ENCODE peak calls at places on chromosomes 16 and 17, in seven cellular contexts. One of them, this sample, is unnamed.

GRCh38 chr16:69929480-69929879 is 21.7 kb upstream of the CLEC18A start:
- DNase-seq in dorsolateral prefrontal cortex: no peak
- DNase-seq in heart left ventricle: no peak
- DNase-seq in IMR-90: no peak
- DNase-seq in AG10803: no peak
- DNase-seq in cardiac fibroblast: no peak
- DNase-seq in lower leg skin: no peak
- DNase-seq in this sample: no peak

GRCh38 chr16:69176033-69176780 is 10.8 kb upstream of the SNTB2 start:
- DNase-seq in dorsolateral prefrontal cortex: no peak
- DNase-seq in heart left ventricle: no peak
- DNase-seq in IMR-90: peak
- DNase-seq in AG10803: peak
- DNase-seq in cardiac fibroblast: peak
- DNase-seq in lower leg skin: no peak
- DNase-seq in this sample: no peak

GRCh38 chr17:4506180-4506814 is 7.6 kb downstream of the SPNS2 start:
- DNase-seq in dorsolateral prefrontal cortex: no peak
- DNase-seq in heart left ventricle: no peak
- DNase-seq in IMR-90: no peak
- DNase-seq in AG10803: no peak
- DNase-seq in cardiac fibroblast: no peak
- DNase-seq in lower leg skin: no peak
- DNase-seq in this sample: no peak

GRCh38 chr16:88804173-88804551 is 573 bp downstream of the CDT1 start:
- DNase-seq in dorsolateral prefrontal cortex: no peak
- DNase-seq in heart left ventricle: no peak
- DNase-seq in IMR-90: no peak
- DNase-seq in AG10803: no peak
- DNase-seq in cardiac fibroblast: no peak
- DNase-seq in lower leg skin: no peak
- DNase-seq in this sample: no peak

GRCh38 chr17:61463068-61463980 is 11.1 kb downstream of the TBX4 start:
- DNase-seq in dorsolateral prefrontal cortex: no peak
- DNase-seq in heart left ventricle: no peak
- DNase-seq in IMR-90: no peak
- DNase-seq in AG10803: no peak
- DNase-seq in cardiac fibroblast: no peak
- DNase-seq in lower leg skin: no peak
- DNase-seq in this sample: no peak

GRCh38 chr16:27935076-27935475 is 128.4 kb downstream of the GSG1L start:
- DNase-seq in dorsolateral prefrontal cortex: no peak
- DNase-seq in heart left ventricle: no peak
- DNase-seq in IMR-90: no peak
- DNase-seq in AG10803: no peak
- DNase-seq in cardiac fibroblast: no peak
- DNase-seq in lower leg skin: no peak
- DNase-seq in this sample: no peak

GRCh38 chr17:2151634-2152033 is 96.7 kb downstream of the HIC1 start:
- DNase-seq in dorsolateral prefrontal cortex: no peak
- DNase-seq in heart left ventricle: no peak
- DNase-seq in IMR-90: peak
- DNase-seq in AG10803: no peak
- DNase-seq in cardiac fibroblast: no peak
- DNase-seq in lower leg skin: no peak
- DNase-seq in this sample: no peak

GRCh38 chr16:85613609-85614337 is 651 bp downstream of the GSE1 start:
- DNase-seq in dorsolateral prefrontal cortex: no peak
- DNase-seq in heart left ventricle: peak
- DNase-seq in IMR-90: no peak
- DNase-seq in AG10803: no peak
- DNase-seq in cardiac fibroblast: peak
- DNase-seq in lower leg skin: peak
- DNase-seq in this sample: no peak

GRCh38 chr17:57210224-57210553 is 46.1 kb upstream of the MSI2 start:
- DNase-seq in dorsolateral prefrontal cortex: no peak
- DNase-seq in heart left ventricle: no peak
- DNase-seq in IMR-90: no peak
- DNase-seq in AG10803: no peak
- DNase-seq in cardiac fibroblast: no peak
- DNase-seq in lower leg skin: no peak
- DNase-seq in this sample: peak

GRCh38 chr17:29112780-29113295 is 67.4 kb downstream of the MYO18A start:
- DNase-seq in dorsolateral prefrontal cortex: no peak
- DNase-seq in heart left ventricle: peak
- DNase-seq in IMR-90: no peak
- DNase-seq in AG10803: peak
- DNase-seq in cardiac fibroblast: peak
- DNase-seq in lower leg skin: no peak
- DNase-seq in this sample: no peak

GRCh38 chr16:80743772-80744171 is 60.6 kb downstream of the CDYL2 start:
- DNase-seq in dorsolateral prefrontal cortex: no peak
- DNase-seq in heart left ventricle: no peak
- DNase-seq in IMR-90: peak
- DNase-seq in AG10803: no peak
- DNase-seq in cardiac fibroblast: no peak
- DNase-seq in lower leg skin: no peak
- DNase-seq in this sample: no peak

GRCh38 chr17:16585796-16586195 is 16.8 kb upstream of the ZNF287 start:
- DNase-seq in dorsolateral prefrontal cortex: no peak
- DNase-seq in heart left ventricle: no peak
- DNase-seq in IMR-90: no peak
- DNase-seq in AG10803: peak
- DNase-seq in cardiac fibroblast: peak
- DNase-seq in lower leg skin: peak
- DNase-seq in this sample: no peak

GRCh38 chr17:16583781-16584180 is 14.8 kb upstream of the ZNF287 start:
- DNase-seq in dorsolateral prefrontal cortex: no peak
- DNase-seq in heart left ventricle: no peak
- DNase-seq in IMR-90: no peak
- DNase-seq in AG10803: no peak
- DNase-seq in cardiac fibroblast: no peak
- DNase-seq in lower leg skin: no peak
- DNase-seq in this sample: no peak

GRCh38 chr17:16589097-16589969 is 20.3 kb upstream of the ZNF287 start:
- DNase-seq in dorsolateral prefrontal cortex: peak
- DNase-seq in heart left ventricle: peak
- DNase-seq in IMR-90: peak
- DNase-seq in AG10803: peak
- DNase-seq in cardiac fibroblast: peak
- DNase-seq in lower leg skin: peak
- DNase-seq in this sample: peak

DNA sequence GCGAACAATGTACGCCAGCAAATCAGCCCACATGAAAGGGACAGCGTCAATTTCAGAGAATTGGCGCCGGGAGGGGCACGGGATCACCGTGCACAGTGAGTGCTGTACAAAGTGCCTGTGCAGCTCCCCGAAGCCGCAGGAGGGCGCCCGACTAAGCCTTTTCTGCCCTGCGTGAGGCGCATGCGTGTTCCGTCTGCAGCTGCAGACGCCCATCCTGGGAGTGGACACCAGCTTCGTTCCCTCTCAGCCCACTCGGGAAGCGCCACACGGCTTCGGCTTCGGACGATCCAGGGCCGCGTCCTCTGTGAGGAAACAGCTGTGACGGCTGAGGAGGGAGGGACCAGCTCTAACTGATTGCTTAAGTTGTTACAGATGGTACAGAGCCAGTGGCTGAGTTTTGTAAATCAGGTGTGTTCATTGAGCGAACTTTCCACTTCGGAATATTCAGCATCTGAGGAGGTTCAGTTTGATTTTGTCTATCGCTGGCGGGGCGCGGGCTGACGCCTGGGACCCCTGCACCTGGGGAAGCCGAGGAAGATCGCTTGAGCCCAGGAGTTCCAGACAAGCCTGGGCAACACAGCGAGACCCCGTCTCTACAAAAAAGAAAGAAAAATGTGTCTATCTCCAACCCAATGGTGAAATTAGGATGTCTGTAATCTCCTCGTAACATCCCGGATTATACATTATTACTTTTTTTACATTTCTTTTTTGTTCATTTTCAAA is 15.4 kb upstream of the ZNF287 start:
- DNase-seq in dorsolateral prefrontal cortex: peak
- DNase-seq in heart left ventricle: peak
- DNase-seq in IMR-90: peak
- DNase-seq in AG10803: peak
- DNase-seq in cardiac fibroblast: peak
- DNase-seq in lower leg skin: peak
- DNase-seq in this sample: peak
- H3K4me3 ChIP-seq in dorsolateral prefrontal cortex: peak
- H3K4me3 ChIP-seq in heart left ventricle: peak
- H3K4me3 ChIP-seq in IMR-90: peak
- H3K4me3 ChIP-seq in AG10803: peak
- H3K4me3 ChIP-seq in cardiac fibroblast: peak
- H3K4me3 ChIP-seq in lower leg skin: no peak
- H3K4me3 ChIP-seq in this sample: peak

DNA sequence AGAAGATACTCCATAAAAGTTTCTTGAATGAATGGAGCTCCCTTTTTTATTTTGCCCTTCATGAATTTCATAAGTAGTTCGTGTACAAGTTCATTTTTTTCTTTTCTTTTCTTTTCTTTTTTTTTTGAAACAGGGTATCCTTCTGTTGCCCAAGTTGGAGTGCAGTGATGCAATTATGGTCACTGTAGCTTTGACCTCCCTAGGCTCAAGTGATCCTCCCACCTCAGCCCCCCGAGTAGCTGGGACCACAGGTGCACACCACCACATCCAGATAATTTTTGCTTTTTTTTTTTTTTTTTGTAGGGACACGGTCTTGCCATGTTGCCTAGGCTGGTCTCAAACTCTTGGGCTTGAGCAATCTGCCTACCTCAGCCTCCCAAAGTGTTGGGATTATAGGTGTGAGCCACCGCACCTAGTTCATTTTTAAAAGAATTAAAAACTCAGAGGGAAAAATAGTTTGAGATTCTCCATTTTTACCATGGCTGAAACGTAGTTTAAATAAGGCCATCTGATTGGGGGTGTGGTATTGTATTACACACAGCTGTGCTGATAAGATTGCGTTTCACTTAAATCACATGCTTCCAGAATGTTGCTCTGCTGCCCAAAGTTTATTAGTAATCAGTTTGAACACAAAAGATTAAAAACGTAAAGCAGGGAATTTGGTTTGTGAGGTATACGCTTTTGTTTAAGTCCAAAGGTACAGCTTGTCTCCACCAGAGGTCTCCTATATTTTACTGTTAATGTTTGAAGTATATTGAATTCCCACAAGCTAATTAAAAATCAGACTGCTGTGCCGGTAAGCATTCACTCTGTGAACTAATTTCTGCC is 154.1 kb downstream of the SOCS1 start:
- DNase-seq in dorsolateral prefrontal cortex: no peak
- DNase-seq in heart left ventricle: no peak
- DNase-seq in IMR-90: peak
- DNase-seq in AG10803: no peak
- DNase-seq in cardiac fibroblast: peak
- DNase-seq in lower leg skin: no peak
- DNase-seq in this sample: no peak
- TF ChIP-seq CTCF in dorsolateral prefrontal cortex: no peak
- TF ChIP-seq CTCF in heart left ventricle: no peak
- TF ChIP-seq CTCF in IMR-90: peak
- TF ChIP-seq CTCF in AG10803: no peak
- TF ChIP-seq CTCF in cardiac fibroblast: peak
- TF ChIP-seq CTCF in lower leg skin: no peak
- TF ChIP-seq CTCF in this sample: no peak

DNA sequence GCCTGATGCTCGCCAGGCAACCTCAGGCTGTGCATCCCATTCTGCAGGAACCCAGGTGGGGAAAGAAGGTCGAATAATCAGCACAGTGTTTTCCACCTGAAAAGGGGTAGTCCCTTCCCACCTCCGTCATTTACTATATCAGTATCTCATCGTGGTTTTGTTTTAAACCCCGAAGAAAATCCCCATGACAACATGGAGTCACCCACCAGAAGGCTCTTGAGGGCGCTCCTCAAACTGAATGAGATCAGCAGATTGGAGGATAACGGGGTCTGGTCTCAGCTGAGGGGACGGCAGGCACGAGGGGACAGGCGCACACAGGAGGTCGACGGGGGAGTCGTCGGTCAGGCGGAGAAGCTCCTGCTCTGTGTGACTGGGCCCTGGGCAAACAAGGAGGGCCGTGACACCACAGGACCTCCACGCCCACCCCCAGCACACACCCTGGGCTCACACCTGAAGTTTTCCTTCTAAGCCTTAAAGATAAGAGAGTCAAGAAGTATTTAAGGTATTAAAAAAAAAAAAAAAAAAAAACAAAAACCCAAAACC is 44.2 kb downstream of the MARF1 start:
- DNase-seq in dorsolateral prefrontal cortex: no peak
- DNase-seq in heart left ventricle: no peak
- DNase-seq in IMR-90: no peak
- DNase-seq in AG10803: no peak
- DNase-seq in cardiac fibroblast: no peak
- DNase-seq in lower leg skin: no peak
- DNase-seq in this sample: no peak
- H3K4me3 ChIP-seq in dorsolateral prefrontal cortex: no peak
- H3K4me3 ChIP-seq in heart left ventricle: no peak
- H3K4me3 ChIP-seq in IMR-90: no peak
- H3K4me3 ChIP-seq in AG10803: no peak
- H3K4me3 ChIP-seq in cardiac fibroblast: no peak
- H3K4me3 ChIP-seq in lower leg skin: no peak
- H3K4me3 ChIP-seq in this sample: no peak

GRCh38 chr17:50952889-50953288 is 86.7 kb upstream of the TOB1 start:
- DNase-seq in dorsolateral prefrontal cortex: no peak
- DNase-seq in heart left ventricle: no peak
- DNase-seq in IMR-90: no peak
- DNase-seq in AG10803: no peak
- DNase-seq in cardiac fibroblast: no peak
- DNase-seq in lower leg skin: no peak
- DNase-seq in this sample: no peak
- TF ChIP-seq CTCF in dorsolateral prefrontal cortex: no peak
- TF ChIP-seq CTCF in heart left ventricle: no peak
- TF ChIP-seq CTCF in IMR-90: no peak
- TF ChIP-seq CTCF in AG10803: no peak
- TF ChIP-seq CTCF in cardiac fibroblast: no peak
- TF ChIP-seq CTCF in lower leg skin: no peak
- TF ChIP-seq CTCF in this sample: no peak

DNA sequence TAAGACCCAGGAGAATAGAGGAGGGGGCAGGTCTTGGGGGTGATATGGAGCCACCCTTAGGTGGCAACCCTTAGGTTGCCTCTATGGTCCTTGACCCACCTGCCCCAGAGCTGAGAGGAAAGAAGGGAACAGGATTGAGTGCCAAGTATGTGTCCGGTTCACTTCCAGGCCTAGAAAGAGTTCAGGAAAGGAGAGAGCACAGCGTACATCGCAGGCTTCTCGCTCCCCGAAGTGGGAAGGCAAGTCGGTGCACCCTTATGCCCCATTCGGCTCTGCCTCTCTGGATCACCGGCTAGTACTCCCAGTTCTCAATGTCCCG is 631 bp downstream of the SP6 start:
- DNase-seq in dorsolateral prefrontal cortex: no peak
- DNase-seq in heart left ventricle: no peak
- DNase-seq in IMR-90: no peak
- DNase-seq in AG10803: no peak
- DNase-seq in cardiac fibroblast: no peak
- DNase-seq in lower leg skin: no peak
- DNase-seq in this sample: no peak
- H3K4me3 ChIP-seq in dorsolateral prefrontal cortex: no peak
- H3K4me3 ChIP-seq in heart left ventricle: no peak
- H3K4me3 ChIP-seq in IMR-90: no peak
- H3K4me3 ChIP-seq in AG10803: peak
- H3K4me3 ChIP-seq in cardiac fibroblast: no peak
- H3K4me3 ChIP-seq in lower leg skin: peak
- H3K4me3 ChIP-seq in this sample: peak